ENCODE peak calls at places on chromosomes 2 and 18, in four cellular contexts. U is upper lobe of left lung, D is A549, N is right lobe of liver. L is an unnamed sample.

GRCh38 chr18:79518683-79519128 is 123.0 kb downstream of the NFATC1 start:
- DNase-seq in U (no peak), D (no peak), N (no peak), L (no peak)

GRCh38 chr2:108909275-108909823 is 79.7 kb downstream of the EDAR start:
- DNase-seq in U (no peak), D (no peak), N (no peak), L (no peak)

GRCh38 chr2:191863988-191864387 is 17.1 kb upstream of the CAVIN2 start:
- DNase-seq in U (no peak), D (no peak), N (no peak), L (no peak)

GRCh38 chr2:108423502-108424251 is 25.3 kb upstream of the GCC2 start:
- DNase-seq in U (no peak), D (no peak), N (no peak), L (no peak)

GRCh38 chr2:128646691-128647090 is 328.0 kb upstream of the HS6ST1 start:
- DNase-seq in U (no peak), D (no peak), N (no peak), L (no peak)

GRCh38 chr2:173187911-173188788 is 112.5 kb downstream of the MAP3K20 start:
- DNase-seq in U (no peak), D (no peak), N (no peak), L (no peak)

GRCh38 chr2:38692636-38693318 is 26.9 kb downstream of the GALM start:
- DNase-seq in U (peak; percentile 56), D (no peak), N (peak; percentile 33), L (no peak)

GRCh38 chr2:159677654-159678053 is 34.7 kb upstream of the MARCHF7 start:
- DNase-seq in U (no peak), D (no peak), N (no peak), L (no peak)

GRCh38 chr18:3810271-3810670 is 360.3 kb downstream of the TGIF1 start:
- DNase-seq in U (no peak), D (no peak), N (no peak), L (no peak)

GRCh38 chr2:25323042-25323514 is 18.6 kb downstream of the DNMT3A start:
- DNase-seq in U (no peak), D (no peak), N (no peak), L (no peak)

GRCh38 chr2:225889452-225889851 is 489.9 kb downstream of the NYAP2 start:
- DNase-seq in U (no peak), D (peak; percentile 10), N (no peak), L (no peak)

GRCh38 chr2:223203971-223204370 is 152.0 kb downstream of the KCNE4 start:
- DNase-seq in U (no peak), D (no peak), N (no peak), L (no peak)

GRCh38 chr2:58594175-58594574 is 353.1 kb upstream of the FANCL start:
- DNase-seq in U (no peak), D (peak; percentile 18), N (no peak), L (no peak)

GRCh38 chr18:44938396-44939036 is 257.8 kb downstream of the SETBP1 start:
- DNase-seq in U (no peak), D (no peak), N (no peak), L (no peak)

GRCh38 chr18:47930086-47930843 is at the start of gene SMAD2:
- DNase-seq in U (peak; percentile 91), D (peak; percentile 15), N (peak; percentile 91), L (peak; percentile 80)

DNA sequence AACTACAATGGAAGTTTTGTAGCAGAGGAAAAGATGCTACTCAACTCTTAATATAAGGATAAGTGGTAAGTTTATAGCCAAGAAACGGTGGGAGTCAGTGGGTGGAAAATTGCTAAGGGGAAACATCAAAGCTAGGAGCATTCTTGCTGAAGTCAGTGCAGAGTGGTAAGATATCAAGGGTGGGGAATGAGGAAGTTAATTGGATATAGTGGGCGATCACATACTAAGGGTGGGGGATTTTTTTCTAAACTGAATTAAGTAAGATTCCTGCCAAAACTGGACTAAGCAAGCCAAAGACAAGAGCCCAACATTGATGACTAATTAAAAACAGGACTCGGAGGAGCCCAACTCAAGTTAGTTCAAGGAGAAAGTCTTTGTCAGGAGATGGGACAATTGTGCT is 525.4 kb downstream of the CCDC85A start:
- DNase-seq in U (no peak), D (no peak), N (no peak), L (no peak)
- TF ChIP-seq CTCF in U (no peak), D (no peak), N (no peak), L (no peak)

DNA sequence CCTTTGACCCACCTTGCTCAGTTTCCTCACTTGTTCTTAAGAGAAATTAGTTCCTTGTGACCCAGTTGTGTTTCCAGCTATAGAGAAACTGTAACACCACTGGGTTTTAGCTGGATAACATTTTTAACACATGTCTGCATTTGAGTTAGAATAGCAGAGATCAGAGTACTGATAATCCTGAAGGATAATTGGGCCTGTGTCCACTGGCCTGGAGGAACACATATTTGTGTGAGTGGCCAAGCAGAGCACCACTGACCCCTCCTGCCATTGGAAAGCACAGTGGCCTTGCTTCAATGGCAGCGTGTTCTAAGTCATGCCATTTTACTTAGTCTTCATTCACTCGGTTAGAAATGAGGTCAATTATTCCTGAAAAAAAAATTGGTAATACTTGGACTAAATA is 42.6 kb downstream of the PKP4 start:
- DNase-seq in U (no peak), D (no peak), N (no peak), L (no peak)
- H3K27ac ChIP-seq in U (no peak overlapping the region), D (peak overlapping the region; percentile 79), N (no peak overlapping the region), L (no peak overlapping the region)

DNA sequence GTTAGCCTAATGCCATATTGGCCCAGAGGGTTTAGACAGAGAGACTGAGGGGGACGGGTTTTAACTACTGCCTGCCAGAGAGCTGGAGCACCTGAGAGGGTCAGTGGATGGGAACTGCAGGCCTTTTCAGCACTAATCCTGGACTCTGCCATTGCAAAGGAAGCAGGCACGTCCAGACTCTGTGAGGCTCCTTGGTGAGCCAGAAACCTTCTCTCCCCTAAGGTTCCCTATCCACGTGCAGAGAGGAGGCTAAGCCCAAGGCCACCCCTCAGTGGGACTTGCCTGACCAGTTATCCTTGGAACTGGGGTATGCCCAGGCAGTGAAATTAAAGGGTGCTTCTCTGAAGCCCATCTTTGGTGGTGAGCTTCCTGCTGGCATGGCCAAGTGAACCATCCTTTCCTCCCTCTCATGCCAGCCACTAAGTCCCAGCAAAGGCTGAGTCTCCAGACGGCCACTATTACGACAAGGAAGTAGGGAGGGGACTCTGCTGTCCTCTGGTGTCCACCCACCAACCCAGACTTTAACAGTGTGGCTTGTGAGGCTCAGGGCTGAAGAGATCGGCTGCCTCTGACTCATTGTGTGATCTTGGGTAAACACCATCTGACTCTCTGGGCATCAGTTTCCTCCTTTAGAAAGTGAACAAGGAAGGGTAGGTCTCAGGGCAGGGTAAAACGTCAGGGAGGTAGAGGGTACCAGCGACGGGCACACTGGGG is 3.9 kb upstream of the MLPH start:
- DNase-seq in U (peak; percentile 87), D (peak; percentile 58), N (no peak), L (peak; percentile 59)
- TF ChIP-seq POLR2A in U (peak; percentile 81), D (peak; percentile 52), N (no peak), L (peak; percentile 27)

DNA sequence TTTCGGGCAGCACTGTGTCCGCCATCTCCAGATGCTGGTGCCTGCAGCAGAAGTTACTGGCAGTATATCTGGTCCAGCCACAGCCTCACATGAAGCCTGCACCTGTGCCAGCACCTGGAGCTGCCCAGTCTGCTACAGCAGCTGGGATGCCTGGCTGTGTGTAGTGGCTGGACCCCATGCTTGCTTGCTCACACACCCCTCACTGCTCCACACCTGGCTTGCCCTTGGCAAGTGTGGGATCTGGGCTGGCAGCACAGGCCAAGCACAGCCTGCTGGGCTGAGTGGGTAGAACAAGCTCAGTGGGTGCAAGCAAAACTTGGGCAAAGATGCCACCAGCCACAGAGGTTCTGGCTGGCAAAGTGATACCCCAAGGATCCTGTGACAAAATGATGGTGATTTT is 209.4 kb upstream of the RASGRP3 start:
- DNase-seq in U (no peak), D (no peak), N (no peak), L (no peak)
- TF ChIP-seq CTCF in U (no peak), D (no peak), N (no peak), L (no peak)

GRCh38 chr18:12231986-12232385 is 22.2 kb upstream of the CIDEA start:
- DNase-seq in U (no peak), D (no peak), N (no peak), L (no peak)

GRCh38 chr18:12231040-12231882 is 22.9 kb upstream of the CIDEA start:
- DNase-seq in U (no peak), D (no peak), N (no peak), L (no peak)

GRCh38 chr18:12236141-12236540 is 18.0 kb upstream of the CIDEA start:
- DNase-seq in U (no peak), D (no peak), N (no peak), L (no peak)

GRCh38 chr18:12234451-12235190 is 19.5 kb upstream of the CIDEA start:
- DNase-seq in U (no peak), D (no peak), N (no peak), L (no peak)

GRCh38 chr18:12233378-12233777 is 20.8 kb upstream of the CIDEA start:
- DNase-seq in U (no peak), D (no peak), N (no peak), L (no peak)
- H3K27ac ChIP-seq in U (no peak overlapping the region), D (no peak overlapping the region), N (no peak overlapping the region), L (no peak overlapping the region)

GRCh38 chr2:178401994-178402437 is 49.0 kb downstream of the PRKRA start:
- DNase-seq in U (no peak), D (no peak), N (no peak), L (no peak)
- TF ChIP-seq POLR2A in U (no peak), D (no peak), N (no peak), L (no peak)

GRCh38 chr2:28956890-28957289 is 24.2 kb upstream of the TOGARAM2 start:
- DNase-seq in U (no peak), D (no peak), N (no peak), L (no peak)
- TF ChIP-seq CTCF in U (peak; percentile 49), D (peak; percentile 46), N (peak; percentile 10), L (peak; percentile 65)

DNA sequence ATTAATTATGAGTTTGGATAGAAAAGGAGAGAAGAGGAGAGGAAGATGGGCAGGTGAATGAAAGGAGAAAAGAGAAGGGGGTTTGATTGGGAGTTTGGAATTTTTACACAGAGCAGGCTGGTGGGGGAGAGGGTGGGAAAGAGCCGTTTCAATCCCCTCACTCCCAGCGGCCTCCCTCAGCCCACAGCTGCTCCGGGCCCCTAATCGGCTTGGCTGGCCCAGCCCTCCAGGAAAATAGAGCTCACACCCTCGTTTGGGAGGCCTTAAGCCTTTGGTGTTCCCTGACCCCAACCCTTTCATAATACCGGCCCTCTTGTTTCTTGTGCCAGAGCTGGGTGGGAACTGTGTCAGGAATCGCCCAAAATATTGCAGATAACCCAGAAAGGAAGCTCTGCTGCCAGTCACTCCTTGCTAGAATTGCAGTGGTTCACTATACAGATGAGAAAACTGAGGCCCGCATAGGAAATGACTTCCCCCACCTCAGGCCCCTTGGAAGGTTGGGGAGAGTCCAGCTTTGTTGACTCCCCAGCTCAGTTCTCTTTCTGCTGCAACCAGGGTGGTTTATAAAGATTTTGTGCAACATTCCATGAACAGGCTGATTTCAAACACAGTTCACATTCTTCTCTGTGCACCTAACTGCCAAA is 11.2 kb downstream of the SPR start:
- DNase-seq in U (no peak), D (no peak), N (no peak), L (no peak)
- H3K27ac ChIP-seq in U (no peak overlapping the region), D (no peak overlapping the region), N (no peak overlapping the region), L (no peak overlapping the region)

GRCh38 chr2:42917374-42918017 is 125.1 kb upstream of the HAAO start:
- DNase-seq in U (no peak), D (no peak), N (peak; percentile 52), L (peak; percentile 46)
- TF ChIP-seq POLR2A in U (no peak), D (no peak), N (no peak), L (no peak)